ENCODE peak calls at places on chromosomes 1 and 21, in five cellular contexts. U is CD4-positive, CD25-positive, alpha-beta regulatory T cell; N is kidney; E is MCF 10A; I is posterior cingulate gyrus. Y is an unnamed sample.

GRCh38 chr1:147516157-147516917 is 25.0 kb upstream of the BCL9 start:
- DNase-seq in U (no peak), N (no peak), E (no peak), I (no peak), Y (no peak)

GRCh38 chr1:241462371-241462770 is 57.2 kb downstream of the FH start:
- DNase-seq in U (no peak), N (no peak), E (peak), I (no peak), Y (no peak)

GRCh38 chr1:38570576-38570975 is 289.0 kb downstream of the RRAGC start:
- DNase-seq in U (no peak), N (no peak), E (no peak), I (no peak), Y (no peak)

GRCh38 chr1:160007577-160008200 is 24.1 kb downstream of the PIGM start:
- DNase-seq in U (peak), N (no peak), E (peak), I (no peak), Y (no peak)

GRCh38 chr1:180627411-180627810 is 4.4 kb upstream of the XPR1 start:
- DNase-seq in U (no peak), N (no peak), E (no peak), I (no peak), Y (no peak)

GRCh38 chr1:24027838-24028468 is 47.8 kb upstream of the SRSF10 start:
- DNase-seq in U (peak), N (no peak), E (peak), I (no peak), Y (no peak)

GRCh38 chr1:167158095-167158812 is 62.4 kb upstream of the POU2F1 start:
- DNase-seq in U (no peak), N (no peak), E (no peak), I (no peak), Y (no peak)

GRCh38 chr1:207402744-207403143 is 51.4 kb upstream of the CR2 start:
- DNase-seq in U (no peak), N (no peak), E (no peak), I (no peak), Y (peak)

GRCh38 chr21:38733973-38734546 is 71.7 kb upstream of the ETS2 start:
- DNase-seq in U (peak), N (peak), E (peak), I (peak), Y (peak)

GRCh38 chr21:41664881-41665765 is 101.7 kb downstream of the RIPK4 start:
- DNase-seq in U (no peak), N (no peak), E (peak), I (peak), Y (no peak)

GRCh38 chr1:199776768-199777497 is 250.6 kb upstream of the NR5A2 start:
- DNase-seq in U (no peak), N (no peak), E (no peak), I (no peak), Y (no peak)

GRCh38 chr21:36613064-36613463 is 85.9 kb upstream of the SIM2 start:
- DNase-seq in U (no peak), N (no peak), E (no peak), I (no peak), Y (no peak)

GRCh38 chr1:155932487-155932886 is 1.7 kb downstream of the KHDC4 start:
- DNase-seq in U (no peak), N (no peak), E (peak), I (no peak), Y (no peak)

GRCh38 chr1:160158534-160158933 is 7.1 kb downstream of the ATP1A4 start:
- DNase-seq in U (no peak), N (no peak), E (no peak), I (no peak), Y (no peak)

GRCh38 chr1:1246230-1246600 is 307 bp downstream of the C1QTNF12 start:
- DNase-seq in U (no peak), N (no peak), E (no peak), I (no peak), Y (no peak)

GRCh38 chr1:11693917-11694316 is 2.4 kb downstream of the DRAXIN start:
- DNase-seq in U (no peak), N (no peak), E (no peak), I (no peak), Y (no peak)

GRCh38 chr1:190665045-190665444 is 187.4 kb upstream of the BRINP3 start:
- DNase-seq in U (no peak), N (no peak), E (no peak), I (no peak), Y (no peak)

GRCh38 chr1:187517508-187517907 is 688.8 kb downstream of the PLA2G4A start:
- DNase-seq in U (no peak), N (no peak), E (no peak), I (no peak), Y (no peak)

GRCh38 chr1:57357462-57357861 is 66.4 kb downstream of the DAB1 start:
- DNase-seq in U (no peak), N (no peak), E (no peak), I (no peak), Y (no peak)

GRCh38 chr21:42021751-42022430 is 11.7 kb upstream of the ZBTB21 start:
- DNase-seq in U (no peak), N (no peak), E (no peak), I (no peak), Y (no peak)

GRCh38 chr1:113123737-113124136 is 50.7 kb downstream of the LRIG2 start:
- DNase-seq in U (no peak), N (no peak), E (no peak), I (no peak), Y (no peak)

GRCh38 chr1:36119451-36119850 is 5.6 kb downstream of the COL8A2 start:
- DNase-seq in U (no peak), N (no peak), E (no peak), I (no peak), Y (no peak)

GRCh38 chr1:223244366-223245103 is 101.5 kb upstream of the TLR5 start:
- DNase-seq in U (peak), N (no peak), E (peak), I (no peak), Y (no peak)

GRCh38 chr21:29787011-29787909 is 152.5 kb downstream of the GRIK1 start:
- DNase-seq in U (no peak), N (no peak), E (peak), I (no peak), Y (no peak)

GRCh38 chr21:39595465-39595864 is 17.3 kb upstream of the B3GALT5 start:
- DNase-seq in U (no peak), N (no peak), E (no peak), I (no peak), Y (no peak)

GRCh38 chr1:47232187-47232874 is at the start of gene TAL1:
- DNase-seq in U (no peak), N (no peak), E (no peak), I (no peak), Y (no peak)

GRCh38 chr21:41187537-41188025 is 19.6 kb downstream of the BACE2 start:
- DNase-seq in U (no peak), N (no peak), E (no peak), I (no peak), Y (no peak)

GRCh38 chr1:21651214-21652042 is 17.7 kb downstream of the RAP1GAP start:
- DNase-seq in U (peak), N (no peak), E (peak), I (peak), Y (peak)

GRCh38 chr1:30111431-30111830 is 612.0 kb downstream of the MATN1 start:
- DNase-seq in U (peak), N (peak), E (peak), I (peak), Y (peak)

GRCh38 chr21:45637883-45638282 is 5.6 kb upstream of the PCBP3 start:
- DNase-seq in U (no peak), N (peak), E (no peak), I (peak), Y (no peak)

GRCh38 chr1:220748091-220748934 is at the start of gene MTARC2:
- DNase-seq in U (no peak), N (peak), E (peak), I (peak), Y (peak)

GRCh38 chr1:46030876-46031660 is 101.4 kb downstream of the PIK3R3 start:
- DNase-seq in U (no peak), N (no peak), E (no peak), I (no peak), Y (no peak)

GRCh38 chr1:5961601-5962000 is 30.6 kb downstream of the NPHP4 start:
- DNase-seq in U (no peak), N (no peak), E (no peak), I (peak), Y (no peak)

GRCh38 chr1:63487336-63488065 is 35.5 kb downstream of the ITGB3BP start:
- DNase-seq in U (no peak), N (no peak), E (peak), I (no peak), Y (no peak)

GRCh38 chr21:42829954-42830353 is 49.4 kb downstream of the WDR4 start:
- DNase-seq in U (no peak), N (no peak), E (no peak), I (no peak), Y (no peak)

GRCh38 chr1:111596499-111596898 is 23.1 kb upstream of the RAP1A start:
- DNase-seq in U (peak), N (peak), E (no peak), I (no peak), Y (no peak)

GRCh38 chr1:19529570-19530145 is 44.3 kb upstream of the CAPZB start:
- DNase-seq in U (no peak), N (no peak), E (no peak), I (no peak), Y (no peak)

GRCh38 chr1:98761238-98761637 is 99.7 kb downstream of the SNX7 start:
- DNase-seq in U (no peak), N (no peak), E (peak), I (peak), Y (no peak)

GRCh38 chr1:194717334-194717733 is 1530.9 kb upstream of the B3GALT2 start:
- DNase-seq in U (no peak), N (no peak), E (no peak), I (no peak), Y (no peak)

GRCh38 chr1:199272690-199273089 is 633.9 kb downstream of the PTPRC start:
- DNase-seq in U (no peak), N (peak), E (peak), I (peak), Y (no peak)